ENCODE peak calls at places on chromosome 10, in ten cellular contexts. U, V, J, S, Q, A, D, H, O and Y are unnamed samples.

GRCh38 chr10:23373156-23373555 is 28.6 kb upstream of the C10orf67 start:
- DNase-seq in U (no peak), V (no peak), J (no peak), S (no peak), Q (no peak), A (no peak), D (no peak), H (no peak), O (no peak), Y (no peak)

GRCh38 chr10:62384447-62385081 is 10.4 kb downstream of the ZNF365 start:
- DNase-seq in U (peak), V (no peak), J (peak), S (no peak), Q (no peak), A (no peak), D (no peak), H (no peak), O (no peak), Y (no peak)

GRCh38 chr10:30387646-30388243 is 38.7 kb upstream of the MTPAP start:
- DNase-seq in U (peak), V (no peak), J (peak), S (no peak), Q (no peak), A (no peak), D (no peak), H (no peak), O (no peak), Y (no peak)

GRCh38 chr10:110414563-110415309 is 83.0 kb upstream of the DUSP5 start:
- DNase-seq in U (peak), V (peak), J (peak), S (no peak), Q (no peak), A (no peak), D (no peak), H (peak), O (peak), Y (peak)

GRCh38 chr10:91709394-91709798 is 76.5 kb upstream of the PPP1R3C start:
- DNase-seq in U (peak), V (no peak), J (peak), S (peak), Q (no peak), A (no peak), D (peak), H (no peak), O (no peak), Y (no peak)

GRCh38 chr10:110241407-110241806 is 34.0 kb downstream of the MXI1 start:
- DNase-seq in U (no peak), V (no peak), J (no peak), S (no peak), Q (no peak), A (no peak), D (no peak), H (no peak), O (no peak), Y (no peak)

GRCh38 chr10:8616166-8616565 is 561.7 kb downstream of the GATA3 start:
- DNase-seq in U (no peak), V (no peak), J (no peak), S (no peak), Q (no peak), A (no peak), D (no peak), H (no peak), O (no peak), Y (peak)

GRCh38 chr10:4704034-4704545 is 121.9 kb upstream of the AKR1E2 start:
- DNase-seq in U (peak), V (no peak), J (peak), S (peak), Q (no peak), A (no peak), D (peak), H (no peak), O (no peak), Y (no peak)

GRCh38 chr10:89274928-89275327 is 23.4 kb upstream of the LIPA start:
- DNase-seq in U (peak), V (no peak), J (peak), S (no peak), Q (no peak), A (no peak), D (no peak), H (no peak), O (no peak), Y (no peak)

GRCh38 chr10:81026597-81026996 is 488.9 kb downstream of the SH2D4B start:
- DNase-seq in U (no peak), V (no peak), J (peak), S (no peak), Q (no peak), A (no peak), D (no peak), H (no peak), O (no peak), Y (no peak)

GRCh38 chr10:87860156-87860795 is 3.1 kb downstream of the KLLN start:
- DNase-seq in U (peak), V (no peak), J (peak), S (peak), Q (no peak), A (no peak), D (peak), H (peak), O (peak), Y (peak)

GRCh38 chr10:381346-381745 is 246.1 kb downstream of the ZMYND11 start:
- DNase-seq in U (no peak), V (peak), J (no peak), S (no peak), Q (no peak), A (no peak), D (no peak), H (peak), O (no peak), Y (no peak)

GRCh38 chr10:100733319-100733718 is 12.1 kb upstream of the PAX2 start:
- DNase-seq in U (no peak), V (no peak), J (no peak), S (no peak), Q (no peak), A (no peak), D (no peak), H (no peak), O (no peak), Y (no peak)

GRCh38 chr10:59907918-59908807 is 1.8 kb upstream of the CCDC6 start:
- DNase-seq in U (peak), V (peak), J (peak), S (peak), Q (peak), A (peak), D (peak), H (peak), O (peak), Y (peak)

GRCh38 chr10:76453997-76454396 is 1022.6 kb downstream of the LRMDA start:
- DNase-seq in U (peak), V (no peak), J (no peak), S (no peak), Q (no peak), A (no peak), D (no peak), H (no peak), O (no peak), Y (no peak)

GRCh38 chr10:119817991-119818888 is 54.4 kb downstream of the MCMBP start:
- DNase-seq in U (peak), V (peak), J (peak), S (peak), Q (peak), A (peak), D (peak), H (peak), O (no peak), Y (no peak)

GRCh38 chr10:129203819-129204218 is 263.2 kb upstream of the MGMT start:
- DNase-seq in U (no peak), V (no peak), J (no peak), S (no peak), Q (no peak), A (no peak), D (no peak), H (no peak), O (no peak), Y (no peak)

GRCh38 chr10:29583674-29584073 is 51.1 kb downstream of the SVIL start:
- DNase-seq in U (peak), V (no peak), J (no peak), S (no peak), Q (no peak), A (no peak), D (peak), H (no peak), O (peak), Y (no peak)

GRCh38 chr10:127195571-127196226 is 692 bp downstream of the INSYN2A start:
- DNase-seq in U (peak), V (no peak), J (peak), S (no peak), Q (peak), A (no peak), D (peak), H (no peak), O (no peak), Y (no peak)

GRCh38 chr10:70782401-70783055 is 2.6 kb downstream of the TBATA start:
- DNase-seq in U (no peak), V (no peak), J (peak), S (no peak), Q (no peak), A (no peak), D (no peak), H (peak), O (no peak), Y (no peak)

GRCh38 chr10:71999360-72000072 is 35.3 kb downstream of the CHST3 start:
- DNase-seq in U (peak), V (no peak), J (peak), S (peak), Q (no peak), A (peak), D (peak), H (peak), O (no peak), Y (no peak)

GRCh38 chr10:103493362-103493871 is at the start of gene NEURL1:
- DNase-seq in U (no peak), V (no peak), J (no peak), S (no peak), Q (no peak), A (no peak), D (no peak), H (no peak), O (peak), Y (no peak)

GRCh38 chr10:13637894-13638293 is 51.1 kb downstream of the PRPF18 start:
- DNase-seq in U (no peak), V (no peak), J (no peak), S (no peak), Q (no peak), A (no peak), D (no peak), H (no peak), O (no peak), Y (no peak)

GRCh38 chr10:96468845-96469244 is 44.9 kb downstream of the TLL2 start:
- DNase-seq in U (no peak), V (no peak), J (no peak), S (no peak), Q (no peak), A (no peak), D (no peak), H (peak), O (no peak), Y (no peak)

GRCh38 chr10:3902809-3903410 is 117.9 kb upstream of the KLF6 start:
- DNase-seq in U (peak), V (no peak), J (peak), S (no peak), Q (no peak), A (no peak), D (peak), H (no peak), O (no peak), Y (no peak)

GRCh38 chr10:113326160-113327111 is 226.4 kb upstream of the HABP2 start:
- DNase-seq in U (peak), V (no peak), J (peak), S (no peak), Q (no peak), A (peak), D (peak), H (peak), O (peak), Y (peak)

GRCh38 chr10:32256613-32257437 is 90.1 kb downstream of the EPC1 start:
- DNase-seq in U (no peak), V (peak), J (peak), S (no peak), Q (peak), A (peak), D (peak), H (peak), O (peak), Y (peak)

GRCh38 chr10:61964949-61965693 is 63.6 kb downstream of the ARID5B start:
- DNase-seq in U (no peak), V (no peak), J (no peak), S (no peak), Q (no peak), A (no peak), D (no peak), H (no peak), O (no peak), Y (no peak)

GRCh38 chr10:12195281-12195602 is 449 bp downstream of the NUDT5 start:
- DNase-seq in U (no peak), V (no peak), J (no peak), S (no peak), Q (no peak), A (no peak), D (no peak), H (no peak), O (no peak), Y (no peak)

GRCh38 chr10:47255866-47256265 is 44.1 kb upstream of the GDF10 start:
- DNase-seq in U (no peak), V (no peak), J (no peak), S (no peak), Q (no peak), A (no peak), D (no peak), H (peak), O (no peak), Y (no peak)

GRCh38 chr10:33332183-33333031 is 2.1 kb downstream of the NRP1 start:
- DNase-seq in U (peak), V (no peak), J (peak), S (no peak), Q (no peak), A (no peak), D (peak), H (no peak), O (no peak), Y (no peak)

GRCh38 chr10:5529702-5530411 is 5.1 kb downstream of the CALML3 start:
- DNase-seq in U (no peak), V (peak), J (no peak), S (no peak), Q (no peak), A (no peak), D (no peak), H (peak), O (no peak), Y (no peak)

GRCh38 chr10:130656187-130656575 is 520.0 kb downstream of the GLRX3 start:
- DNase-seq in U (no peak), V (no peak), J (no peak), S (no peak), Q (no peak), A (no peak), D (no peak), H (no peak), O (no peak), Y (no peak)

GRCh38 chr10:87861566-87861952 is 1.8 kb downstream of the KLLN start:
- DNase-seq in U (peak), V (peak), J (peak), S (peak), Q (peak), A (peak), D (peak), H (peak), O (peak), Y (peak)

GRCh38 chr10:62870866-62871265 is 54.7 kb upstream of the EGR2 start:
- DNase-seq in U (no peak), V (no peak), J (no peak), S (no peak), Q (no peak), A (no peak), D (no peak), H (no peak), O (peak), Y (peak)

DNA sequence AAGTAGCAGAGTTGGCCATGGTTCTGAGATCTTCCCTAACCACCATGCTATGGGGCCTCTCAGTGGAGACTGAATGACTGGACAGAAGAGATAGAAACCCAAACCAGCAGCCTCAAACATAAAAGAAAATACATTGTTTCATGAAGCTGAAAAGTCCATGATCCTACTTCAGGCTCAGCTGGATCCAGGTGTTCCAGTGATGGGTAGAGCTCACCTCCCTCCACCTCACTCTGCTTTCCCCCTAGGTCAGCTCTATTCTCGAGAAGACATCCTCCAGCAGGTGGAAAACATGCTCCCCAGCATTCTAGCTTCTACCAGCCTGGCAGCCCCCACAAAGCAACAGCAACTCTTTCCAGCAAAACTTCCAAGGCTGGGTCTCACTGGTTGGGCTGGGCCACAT is 132.1 kb downstream of the OAT start:
- DNase-seq in U (no peak), V (no peak), J (no peak), S (no peak), Q (no peak), A (no peak), D (no peak), H (no peak), O (no peak), Y (no peak)
- TF ChIP-seq CTCF in U (no peak), V (no peak), J (no peak), S (no peak), Q (no peak), A (no peak), D (no peak), H (no peak), O (no peak), Y (no peak)

GRCh38 chr10:49219248-49219647 is 31.1 kb upstream of the TMEM273 start:
- DNase-seq in U (no peak), V (no peak), J (no peak), S (no peak), Q (no peak), A (no peak), D (no peak), H (no peak), O (no peak), Y (no peak)

GRCh38 chr10:49220031-49220430 is 31.8 kb upstream of the TMEM273 start:
- DNase-seq in U (peak), V (no peak), J (peak), S (no peak), Q (no peak), A (no peak), D (peak), H (no peak), O (no peak), Y (no peak)

GRCh38 chr10:49217645-49218044 is 29.5 kb upstream of the TMEM273 start:
- DNase-seq in U (no peak), V (no peak), J (no peak), S (no peak), Q (no peak), A (no peak), D (no peak), H (no peak), O (no peak), Y (no peak)

GRCh38 chr10:49220679-49221078 is 32.5 kb upstream of the TMEM273 start:
- DNase-seq in U (no peak), V (no peak), J (no peak), S (no peak), Q (no peak), A (no peak), D (no peak), H (no peak), O (no peak), Y (no peak)

DNA sequence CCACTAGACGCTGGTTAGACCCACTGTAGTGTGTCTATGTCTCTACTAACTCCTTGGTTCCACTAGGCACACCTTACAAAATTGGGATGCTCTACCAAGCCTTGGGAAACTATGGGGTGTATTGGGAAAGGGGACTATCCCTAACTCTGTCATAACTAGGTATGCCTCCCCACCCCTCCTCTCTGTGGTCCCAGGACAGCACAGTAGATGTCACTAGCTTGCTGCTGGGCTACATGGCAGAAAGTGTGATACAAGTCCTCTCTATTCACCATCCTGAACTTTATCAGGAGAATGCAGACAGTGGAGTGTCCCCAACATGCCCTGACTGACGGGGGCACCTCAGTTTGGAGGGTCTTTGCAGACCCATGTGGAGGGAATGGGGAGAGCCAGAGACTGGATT is 30.3 kb upstream of the TMEM273 start:
- DNase-seq in U (no peak), V (no peak), J (no peak), S (no peak), Q (no peak), A (no peak), D (no peak), H (no peak), O (no peak), Y (no peak)
- TF ChIP-seq CTCF in U (no peak), V (no peak), J (no peak), S (no peak), Q (no peak), A (no peak), D (no peak), H (no peak), O (no peak), Y (no peak)

GRCh38 chr10:27240891-27241639 is 468 bp upstream of the ACBD5 start:
- DNase-seq in U (peak), V (peak), J (peak), S (no peak), Q (peak), A (peak), D (no peak), H (no peak), O (peak), Y (peak)
- TF ChIP-seq CTCF in U (no peak), V (no peak), J (no peak), S (no peak), Q (no peak), A (no peak), D (no peak), H (no peak), O (no peak), Y (no peak)

GRCh38 chr10:49556723-49557122 is 17.8 kb upstream of the ERCC6 start:
- DNase-seq in U (no peak), V (no peak), J (no peak), S (no peak), Q (no peak), A (no peak), D (peak), H (no peak), O (no peak), Y (no peak)

GRCh38 chr10:49562893-49563292 is 24.0 kb upstream of the ERCC6 start:
- DNase-seq in U (peak), V (no peak), J (peak), S (no peak), Q (no peak), A (no peak), D (peak), H (no peak), O (no peak), Y (no peak)

GRCh38 chr10:49560526-49560925 is 21.6 kb upstream of the ERCC6 start:
- DNase-seq in U (no peak), V (no peak), J (no peak), S (no peak), Q (no peak), A (no peak), D (no peak), H (no peak), O (no peak), Y (no peak)

GRCh38 chr10:49559476-49559875 is 20.6 kb upstream of the ERCC6 start:
- DNase-seq in U (no peak), V (no peak), J (no peak), S (no peak), Q (no peak), A (no peak), D (no peak), H (no peak), O (no peak), Y (no peak)

GRCh38 chr10:49558194-49558593 is 19.3 kb upstream of the ERCC6 start:
- DNase-seq in U (no peak), V (no peak), J (no peak), S (no peak), Q (no peak), A (no peak), D (no peak), H (no peak), O (no peak), Y (no peak)
- TF ChIP-seq CTCF in U (no peak), V (no peak), J (no peak), S (no peak), Q (no peak), A (no peak), D (no peak), H (no peak), O (no peak), Y (no peak)

DNA sequence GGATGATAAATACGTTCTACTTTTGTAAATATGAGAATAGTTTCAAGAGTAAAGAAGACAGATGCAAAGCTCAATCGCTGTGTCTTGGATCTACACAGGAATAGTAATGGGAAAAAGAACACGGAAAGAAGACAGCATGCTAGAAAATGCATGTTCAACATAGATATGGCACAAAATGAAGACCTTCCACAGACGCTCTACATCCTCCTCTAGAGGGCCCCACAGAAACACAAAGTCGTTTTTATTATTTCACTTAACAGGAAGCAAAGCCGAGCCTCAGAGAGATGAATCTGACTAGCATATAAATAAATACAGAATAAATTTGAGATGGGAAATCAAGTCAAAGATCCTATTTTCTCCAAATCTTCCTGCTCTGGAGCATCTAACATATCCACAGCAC is 292.6 kb downstream of the PARD3 start:
- DNase-seq in U (no peak), V (no peak), J (peak), S (no peak), Q (no peak), A (no peak), D (peak), H (no peak), O (no peak), Y (peak)
- TF ChIP-seq CTCF in U (peak), V (no peak), J (peak), S (peak), Q (no peak), A (peak), D (peak), H (no peak), O (peak), Y (peak)